ENCODE peak calls at places on chromosomes 6 and 20, in six cellular contexts. F is ELR, W is fibroblast of pulmonary artery, X is SHP77 treated with DMSO at 0.1 percent for 48 hours, M is T-cell, V is choroid plexus epithelial cell. Q is an unnamed sample.
A peak's percentile ranks its signal among the peaks of the same experiment; 100 is the strongest.

GRCh38 chr6:101531538-101531937 is 138.0 kb downstream of the GRIK2 start:
- DNase-seq in X (no peak), V (no peak), F (no peak), W (no peak), M (no peak), Q (no peak)

GRCh38 chr6:89117285-89118108 is at the start of gene SRSF12:
- DNase-seq in X (no peak), M (no peak), F (peak; percentile 44), W (peak; percentile 38), V (peak; percentile 27), Q (peak; percentile 48)

GRCh38 chr6:108419934-108420609 is 125.2 kb downstream of the AFG1L start:
- DNase-seq in F (no peak), M (no peak), V (no peak), W (no peak), X (no peak), Q (no peak)

GRCh38 chr6:129131282-129131681 is 248.3 kb downstream of the LAMA2 start:
- DNase-seq in F (no peak), M (no peak), V (peak; percentile 86), W (peak; percentile 74), X (no peak), Q (peak; percentile 80)

GRCh38 chr6:149862901-149863595 is 1.1 kb downstream of the LRP11 start:
- DNase-seq in X (no peak), V (peak; percentile 71), M (no peak), W (peak; percentile 66), F (peak; percentile 81), Q (peak; percentile 87)

GRCh38 chr20:33311989-33312388 is 29.0 kb downstream of the BPIFB1 start:
- DNase-seq in F (no peak), X (no peak), W (no peak), M (no peak), V (no peak), Q (no peak)

GRCh38 chr6:122832515-122833228 is 43.6 kb downstream of the SMPDL3A start:
- DNase-seq in M (no peak), F (no peak), X (no peak), W (no peak), V (peak; percentile 9), Q (no peak)

GRCh38 chr20:35616465-35617396 is 1.1 kb downstream of the SPAG4 start:
- DNase-seq in X (peak; percentile 16), W (peak; percentile 100), M (no peak), V (peak; percentile 100), F (peak; percentile 100), Q (peak; percentile 100)

GRCh38 chr6:44977406-44977740 is 350.8 kb upstream of the RUNX2 start:
- DNase-seq in F (no peak), V (peak; percentile 7), X (no peak), W (no peak), M (peak; percentile 25), Q (no peak)

GRCh38 chr6:16108996-16109658 is 19.8 kb upstream of the MYLIP start:
- DNase-seq in V (peak; percentile 25), M (no peak), X (no peak), W (peak; percentile 41), F (no peak), Q (peak; percentile 81)

GRCh38 chr6:33297956-33298772 is 578 bp downstream of the RGL2 start:
- DNase-seq in F (peak; percentile 87), X (no peak), W (peak; percentile 90), M (peak; percentile 53), V (peak; percentile 81), Q (peak; percentile 91)

GRCh38 chr6:122717350-122717749 is 62.2 kb upstream of the FABP7 start:
- DNase-seq in W (peak; percentile 21), V (peak; percentile 52), X (no peak), F (peak; percentile 39), M (no peak), Q (peak; percentile 59)

GRCh38 chr6:93036835-93037234 is 382.5 kb downstream of the EPHA7 start:
- DNase-seq in X (no peak), F (no peak), W (peak; percentile 59), M (no peak), V (peak; percentile 75), Q (peak; percentile 12)

GRCh38 chr6:117495425-117495824 is 13.0 kb downstream of the DCBLD1 start:
- DNase-seq in X (no peak), F (no peak), M (no peak), V (no peak), W (no peak), Q (no peak)

GRCh38 chr20:3771552-3772058 is 4.1 kb upstream of the ADISSP start:
- DNase-seq in V (no peak), X (no peak), M (no peak), W (no peak), F (no peak), Q (no peak)

Q was measured in cardiac fibroblast.